ENCODE peak calls at places on chromosomes 13 and 19, in ten cellular contexts. N is stimulated activated CD4-positive, alpha-beta T cell treated with anti-CD3 and anti-CD28 coated beads, Interleukin-1b, Interleukin-23, amount 100 ng/mL, for 1 hour; L is AG08396; T is occipital lobe; E is GM23248; G is CD4-positive, alpha-beta T cell; F is substantia nigra; O is tibial artery; Q is thoracic aorta; P is left ventricle myocardium inferior. D is an unnamed sample.
A peak's percentile ranks its signal among the peaks of the same experiment; 100 is the strongest.

GRCh38 chr19:17803264-17803896 is 8.4 kb downstream of the B3GNT3 start:
- DNase-seq in L (no peak), N (no peak), E (no peak), T (no peak), O (no peak), F (no peak), Q (no peak), P (no peak), G (peak; percentile 54), D (no peak)

GRCh38 chr19:57248646-57249045 is 8.2 kb downstream of the ZNF805 start:
- DNase-seq in L (no peak), P (no peak), N (no peak), T (no peak), G (no peak), Q (no peak), O (no peak), F (no peak), E (no peak), D (no peak)

GRCh38 chr19:41377977-41378707 is 1.8 kb downstream of the TMEM91 start:
- DNase-seq in F (no peak), O (no peak), Q (no peak), G (no peak), T (no peak), P (no peak), N (no peak), E (no peak), L (no peak), D (no peak)

GRCh38 chr13:46778879-46779278 is 18.1 kb downstream of the ESD start:
- DNase-seq in P (no peak), Q (no peak), E (peak; percentile 72), G (no peak), L (no peak), N (no peak), F (no peak), O (no peak), T (no peak), D (no peak)

GRCh38 chr13:109383683-109384082 is 402.7 kb downstream of the IRS2 start:
- DNase-seq in P (no peak), G (no peak), E (peak; percentile 74), F (no peak), T (no peak), L (peak; percentile 23), O (no peak), N (no peak), Q (no peak), D (no peak)

GRCh38 chr13:101309014-101309619 is 107.2 kb downstream of the NALCN start:
- DNase-seq in G (no peak), T (no peak), N (no peak), P (no peak), L (peak; percentile 19), O (no peak), Q (no peak), F (no peak), E (peak; percentile 66), D (no peak)

GRCh38 chr19:558770-559439 is 13.5 kb upstream of the BSG start:
- DNase-seq in P (no peak), E (no peak), G (no peak), L (no peak), O (no peak), F (no peak), N (no peak), T (no peak), Q (no peak), D (no peak)

GRCh38 chr13:46197299-46197975 is 14.3 kb upstream of the LRRC63 start:
- DNase-seq in T (no peak), Q (no peak), L (no peak), F (no peak), G (no peak), O (no peak), N (no peak), P (no peak), E (peak; percentile 61), D (no peak)

GRCh38 chr13:95479706-95480105 is 72.8 kb upstream of the CLDN10 start:
- DNase-seq in T (no peak), E (no peak), L (no peak), P (no peak), N (no peak), O (no peak), F (no peak), Q (no peak), G (no peak), D (no peak)

GRCh38 chr13:80235131-80235530 is 105.8 kb downstream of the SPRY2 start:
- DNase-seq in N (no peak), E (no peak), G (no peak), Q (no peak), F (no peak), L (no peak), P (no peak), T (no peak), O (no peak), D (no peak)

GRCh38 chr13:71240906-71241305 is 626.1 kb downstream of the DACH1 start:
- DNase-seq in O (no peak), F (no peak), P (no peak), T (no peak), N (no peak), Q (no peak), G (no peak), L (no peak), E (no peak), D (no peak)

GRCh38 chr13:31431722-31432137 is 232.0 kb downstream of the B3GLCT start:
- DNase-seq in P (peak; percentile 40), F (no peak), L (peak; percentile 55), N (peak; percentile 2), E (peak; percentile 62), O (no peak), T (peak; percentile 13), Q (no peak), G (peak; percentile 26), D (no peak)

GRCh38 chr13:41193469-41193868 is 900 bp downstream of the KBTBD7 start:
- DNase-seq in F (no peak), N (no peak), P (no peak), Q (no peak), E (no peak), G (no peak), O (no peak), L (no peak), T (no peak), D (no peak)

GRCh38 chr13:97826421-97826965 is 127.0 kb upstream of the IPO5 start:
- DNase-seq in T (no peak), F (no peak), O (no peak), L (no peak), N (no peak), G (no peak), Q (no peak), P (no peak), E (no peak), D (no peak)

GRCh38 chr19:43395561-43395960 is 19.1 kb upstream of the TEX101 start:
- DNase-seq in N (no peak), G (no peak), F (no peak), T (no peak), Q (no peak), E (no peak), L (no peak), P (no peak), O (no peak), D (no peak)

GRCh38 chr13:18995259-18995873 is 186.3 kb downstream of the TUBA3C start:
- DNase-seq in Q (no peak), P (no peak), G (no peak), F (no peak), T (no peak), O (no peak), L (no peak), E (no peak), N (no peak), D (no peak)

GRCh38 chr19:7673995-7674667 is 2.8 kb upstream of the MCEMP1 start:
- DNase-seq in E (peak; percentile 74), F (no peak), O (peak; percentile 73), Q (no peak), G (no peak), P (peak; percentile 70), N (no peak), L (peak; percentile 87), T (peak; percentile 44), D (no peak)

GRCh38 chr13:21053231-21053630 is 8.2 kb downstream of the LATS2 start:
- DNase-seq in O (no peak), G (no peak), T (no peak), P (no peak), L (no peak), F (no peak), E (no peak), Q (no peak), N (no peak), D (no peak)

GRCh38 chr13:33009019-33009418 is 7.2 kb upstream of the KL start:
- DNase-seq in E (no peak), P (no peak), O (no peak), N (no peak), G (no peak), Q (no peak), L (no peak), T (no peak), F (no peak), D (no peak)

GRCh38 chr13:113273856-113274590 is 23.0 kb upstream of the LAMP1 start:
- DNase-seq in G (no peak), N (no peak), Q (no peak), E (peak; percentile 88), O (peak; percentile 68), F (no peak), L (peak; percentile 26), T (no peak), P (no peak), D (no peak)

GRCh38 chr19:41302624-41303351 is 7.2 kb upstream of the CCDC97 start:
- DNase-seq in L (no peak), O (no peak), E (no peak), G (peak; percentile 43), T (no peak), Q (no peak), N (no peak), P (no peak), F (no peak), D (no peak)

GRCh38 chr19:43667524-43668405 is 2.2 kb downstream of the PLAUR start:
- DNase-seq in G (peak; percentile 1), Q (no peak), E (no peak), N (no peak), O (no peak), L (no peak), P (peak; percentile 19), T (no peak), F (no peak), D (peak; percentile 77)